ENCODE peak calls at places on chromosomes 12 and 14, in four cellular contexts. I is GM20000, U is AG09319, W is cardiac muscle cell. S is an unnamed sample.

GRCh38 chr12:95634622-95635621 is 83.6 kb upstream of the USP44 start:
- DNase-seq in I (no peak), U (no peak), W (no peak), S (no peak)

GRCh38 chr12:111767362-111768158 is 827 bp downstream of the ALDH2 start:
- DNase-seq in I (no peak), U (no peak), W (peak), S (peak)

GRCh38 chr14:100737526-100737925 is 10.8 kb downstream of the DLK1 start:
- DNase-seq in I (no peak), U (no peak), W (no peak), S (no peak)

GRCh38 chr14:81767266-81767987 is 233.8 kb upstream of the SEL1L start:
- DNase-seq in I (no peak), U (no peak), W (no peak), S (no peak)

GRCh38 chr12:70756118-70756517 is 118.9 kb upstream of the PTPRB start:
- DNase-seq in I (no peak), U (no peak), W (no peak), S (no peak)

GRCh38 chr14:65164068-65164824 is 61.9 kb upstream of the MAX start:
- DNase-seq in I (peak), U (peak), W (peak), S (no peak)

GRCh38 chr14:34501004-34501580 is 38.4 kb downstream of the EAPP start:
- DNase-seq in I (no peak), U (no peak), W (no peak), S (no peak)

GRCh38 chr12:1870086-1870485 is 48.4 kb downstream of the CACNA2D4 start:
- DNase-seq in I (no peak), U (no peak), W (no peak), S (no peak)

GRCh38 chr12:84607170-84607569 is 305.4 kb downstream of the SLC6A15 start:
- DNase-seq in I (no peak), U (no peak), W (no peak), S (no peak)

GRCh38 chr12:59839514-59839913 is 243.7 kb downstream of the SLC16A7 start:
- DNase-seq in I (no peak), U (no peak), W (no peak), S (no peak)

GRCh38 chr14:69661194-69661537 is 49.8 kb downstream of the SUSD6 start:
- DNase-seq in I (no peak), U (no peak), W (no peak), S (no peak)

GRCh38 chr14:40623641-40624040 is 983.0 kb upstream of the LRFN5 start:
- DNase-seq in I (no peak), U (no peak), W (no peak), S (no peak)

GRCh38 chr14:89061696-89062095 is 237.2 kb downstream of the TTC8 start:
- DNase-seq in I (no peak), U (no peak), W (peak), S (no peak)

GRCh38 chr12:12716845-12717585 is at the start of gene CDKN1B:
- DNase-seq in I (peak), U (peak), W (peak), S (peak)

GRCh38 chr12:94617101-94617500 is 33.3 kb downstream of the TMCC3 start:
- DNase-seq in I (no peak), U (no peak), W (no peak), S (no peak)

GRCh38 chr12:124463341-124463861 is 104.0 kb downstream of the NCOR2 start:
- DNase-seq in I (no peak), U (no peak), W (no peak), S (no peak)

GRCh38 chr12:2064078-2064507 is 11.3 kb downstream of the CACNA1C start:
- DNase-seq in I (peak), U (no peak), W (no peak), S (no peak)

GRCh38 chr12:23950011-23950774 is 723 bp upstream of the SOX5 start:
- DNase-seq in I (no peak), U (no peak), W (peak), S (no peak)

DNA sequence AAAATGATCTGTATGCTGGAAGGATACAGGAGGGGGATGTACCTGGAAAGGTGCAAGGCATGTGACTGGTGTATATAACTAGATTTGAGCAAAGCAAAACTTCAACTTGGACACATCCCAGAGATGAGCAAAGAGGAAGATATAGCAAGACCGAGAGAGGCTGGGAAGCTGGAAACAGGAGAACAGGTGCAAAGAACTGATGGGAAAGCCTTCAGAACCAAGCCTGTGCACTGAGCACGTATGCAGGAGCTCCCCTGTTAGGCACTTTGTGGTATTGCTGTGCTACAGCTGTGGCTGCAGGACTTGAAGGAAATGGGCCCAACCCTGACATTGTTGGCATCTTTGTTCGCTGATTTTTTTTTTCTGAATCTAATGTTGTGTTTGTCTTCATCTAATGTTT is 120.7 kb upstream of the PWP1 start:
- DNase-seq in I (no peak), U (no peak), W (peak), S (no peak)
- TF ChIP-seq CTCF in I (peak), U (peak), W (no peak), S (no peak)

GRCh38 chr14:53180272-53181221 is 27.4 kb upstream of the DDHD1 start:
- DNase-seq in I (peak), U (no peak), W (peak), S (no peak)
- TF ChIP-seq CTCF in I (peak), U (peak), W (peak), S (no peak)

DNA sequence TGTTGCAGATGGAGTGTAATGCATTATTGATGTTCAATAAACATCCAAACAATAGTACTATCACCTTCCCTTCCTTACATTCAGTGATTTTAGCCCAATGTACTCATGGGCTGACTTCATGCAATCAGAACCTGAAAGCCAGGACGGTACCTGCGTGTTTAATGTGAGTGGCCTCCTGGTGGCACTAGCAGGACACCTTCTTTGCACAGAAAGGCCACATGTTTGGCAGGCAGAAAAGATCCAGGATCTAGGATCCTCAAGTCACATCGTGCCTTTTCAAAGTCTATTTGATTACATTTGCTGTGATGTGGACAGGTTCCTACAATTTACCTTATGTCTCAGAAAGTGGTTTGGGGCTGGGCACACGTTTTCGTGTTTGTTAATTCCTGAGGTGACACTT is 82.9 kb downstream of the NEDD1 start:
- DNase-seq in I (no peak), U (no peak), W (peak), S (no peak)
- TF ChIP-seq CTCF in I (no peak), U (no peak), W (no peak), S (no peak)

GRCh38 chr12:90984114-90984513 is 20.7 kb downstream of the EPYC start:
- DNase-seq in I (no peak), U (no peak), W (no peak), S (no peak)

GRCh38 chr12:90991952-90992465 is 12.8 kb downstream of the EPYC start:
- DNase-seq in I (no peak), U (no peak), W (no peak), S (no peak)

GRCh38 chr12:90989617-90990232 is 15.0 kb downstream of the EPYC start:
- DNase-seq in I (no peak), U (no peak), W (no peak), S (no peak)

GRCh38 chr12:90987101-90987500 is 17.7 kb downstream of the EPYC start:
- DNase-seq in I (no peak), U (no peak), W (no peak), S (no peak)

GRCh38 chr12:90987520-90987919 is 17.3 kb downstream of the EPYC start:
- DNase-seq in I (no peak), U (no peak), W (no peak), S (no peak)
- TF ChIP-seq CTCF in I (no peak), U (no peak), W (no peak), S (peak)

DNA sequence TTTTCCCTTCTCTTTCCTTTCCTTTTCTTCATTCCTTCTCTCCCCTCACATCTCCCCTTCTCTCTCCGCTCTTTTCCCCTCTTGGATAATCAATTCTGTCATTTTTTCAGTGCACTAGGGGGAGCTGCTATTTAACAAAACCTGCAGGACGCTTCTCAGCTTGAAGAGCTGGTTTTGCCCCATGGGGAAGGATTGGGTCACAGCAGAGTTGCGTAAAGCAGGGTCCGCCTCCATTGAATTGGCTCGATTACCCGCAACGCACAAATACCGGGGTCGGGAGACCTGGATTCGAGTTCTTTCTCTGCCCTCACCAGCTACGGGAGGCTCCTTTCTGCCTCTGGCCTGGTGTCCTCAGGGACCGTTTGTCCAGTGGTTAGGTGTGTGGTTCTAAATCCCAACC is 42.1 kb upstream of the CHGA start:
- DNase-seq in I (no peak), U (no peak), W (peak), S (no peak)
- TF ChIP-seq CTCF in I (peak), U (peak), W (peak), S (no peak)

S was measured in glutamatergic neuron.